ENCODE peak calls at places on chromosomes 6 and 20, in five cellular contexts. J, S, H, V and C are unnamed samples.

GRCh38 chr6:31836676-31837611 is 9.4 kb downstream of the HSPA1B start:
- DNase-seq in J (peak), S (no peak), H (no peak), V (no peak), C (no peak)

GRCh38 chr20:53210931-53211330 is 238.8 kb downstream of the TSHZ2 start:
- DNase-seq in J (no peak), S (no peak), H (no peak), V (no peak), C (no peak)

GRCh38 chr6:45864651-45865050 is 151.0 kb downstream of the CLIC5 start:
- DNase-seq in J (no peak), S (no peak), H (no peak), V (no peak), C (no peak)

GRCh38 chr20:39674842-39675241 is 712.7 kb downstream of the DHX35 start:
- DNase-seq in J (no peak), S (no peak), H (no peak), V (no peak), C (no peak)

GRCh38 chr20:47659904-47660601 is 125.2 kb downstream of the SULF2 start:
- DNase-seq in J (peak), S (no peak), H (no peak), V (no peak), C (no peak)

GRCh38 chr20:22807646-22808045 is 223.3 kb upstream of the FOXA2 start:
- DNase-seq in J (no peak), S (peak), H (no peak), V (no peak), C (peak)

GRCh38 chr6:150537893-150538292 is 61.8 kb upstream of the PLEKHG1 start:
- DNase-seq in J (no peak), S (no peak), H (no peak), V (no peak), C (no peak)

GRCh38 chr6:42326248-42326647 is 108.6 kb upstream of the MRPS10 start:
- DNase-seq in J (no peak), S (no peak), H (no peak), V (no peak), C (no peak)

GRCh38 chr6:116409756-116410155 is 39.0 kb downstream of the DSE start:
- DNase-seq in J (no peak), S (no peak), H (no peak), V (no peak), C (no peak)

GRCh38 chr6:90574610-90575009 is 12.3 kb downstream of the MAP3K7 start:
- DNase-seq in J (no peak), S (no peak), H (no peak), V (no peak), C (no peak)

GRCh38 chr6:130426078-130426726 is 60.4 kb downstream of the TMEM200A start:
- DNase-seq in J (no peak), S (peak), H (no peak), V (no peak), C (no peak)

GRCh38 chr20:35952480-35953410 is 1.6 kb downstream of the SCAND1 start:
- DNase-seq in J (peak), S (no peak), H (no peak), V (no peak), C (peak)

GRCh38 chr20:5156670-5157448 is 30.1 kb downstream of the CDS2 start:
- DNase-seq in J (no peak), S (peak), H (no peak), V (no peak), C (no peak)

GRCh38 chr6:52416629-52417151 is 3.5 kb upstream of the EFHC1 start:
- DNase-seq in J (peak), S (peak), H (no peak), V (no peak), C (peak)

GRCh38 chr6:136780972-136781371 is 11.3 kb downstream of the MAP3K5 start:
- DNase-seq in J (no peak), S (no peak), H (no peak), V (no peak), C (no peak)

GRCh38 chr20:41131594-41132387 is 5.6 kb upstream of the PLCG1 start:
- DNase-seq in J (no peak), S (no peak), H (no peak), V (no peak), C (no peak)

GRCh38 chr20:20184149-20184548 is 131.8 kb downstream of the CFAP61 start:
- DNase-seq in J (peak), S (no peak), H (no peak), V (no peak), C (no peak)

DNA sequence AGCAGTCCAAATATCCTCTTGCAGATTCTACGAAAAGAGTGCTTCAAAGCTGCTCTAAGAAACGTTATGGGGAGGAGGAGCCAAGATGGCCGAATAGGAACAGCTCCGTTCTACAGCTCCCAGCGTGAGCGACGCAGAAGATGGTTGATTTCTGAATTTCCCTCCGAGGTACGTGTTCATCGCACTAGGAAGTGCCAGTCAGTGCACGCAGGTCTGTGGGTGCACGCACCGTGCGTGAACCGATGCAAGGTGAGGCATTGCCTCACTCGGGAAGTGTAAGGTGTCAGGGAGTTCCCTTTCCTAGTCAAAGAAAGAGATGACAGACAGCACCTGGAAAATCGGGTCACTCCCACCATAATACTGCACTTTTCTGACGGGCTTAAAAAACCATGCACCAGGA is 272.1 kb upstream of the DEFB115 start:
- DNase-seq in J (no peak), S (no peak), H (no peak), V (peak), C (no peak)
- TF ChIP-seq POLR2A in J (no peak), S (no peak), H (no peak), V (no peak), C (no peak)

GRCh38 chr6:75723382-75723781 is 25.7 kb upstream of the MYO6 start:
- DNase-seq in J (no peak), S (no peak), H (no peak), V (no peak), C (no peak)
- TF ChIP-seq POLR2AphosphoS5 in J (no peak), S (no peak), H (no peak), V (no peak), C (no peak)

DNA sequence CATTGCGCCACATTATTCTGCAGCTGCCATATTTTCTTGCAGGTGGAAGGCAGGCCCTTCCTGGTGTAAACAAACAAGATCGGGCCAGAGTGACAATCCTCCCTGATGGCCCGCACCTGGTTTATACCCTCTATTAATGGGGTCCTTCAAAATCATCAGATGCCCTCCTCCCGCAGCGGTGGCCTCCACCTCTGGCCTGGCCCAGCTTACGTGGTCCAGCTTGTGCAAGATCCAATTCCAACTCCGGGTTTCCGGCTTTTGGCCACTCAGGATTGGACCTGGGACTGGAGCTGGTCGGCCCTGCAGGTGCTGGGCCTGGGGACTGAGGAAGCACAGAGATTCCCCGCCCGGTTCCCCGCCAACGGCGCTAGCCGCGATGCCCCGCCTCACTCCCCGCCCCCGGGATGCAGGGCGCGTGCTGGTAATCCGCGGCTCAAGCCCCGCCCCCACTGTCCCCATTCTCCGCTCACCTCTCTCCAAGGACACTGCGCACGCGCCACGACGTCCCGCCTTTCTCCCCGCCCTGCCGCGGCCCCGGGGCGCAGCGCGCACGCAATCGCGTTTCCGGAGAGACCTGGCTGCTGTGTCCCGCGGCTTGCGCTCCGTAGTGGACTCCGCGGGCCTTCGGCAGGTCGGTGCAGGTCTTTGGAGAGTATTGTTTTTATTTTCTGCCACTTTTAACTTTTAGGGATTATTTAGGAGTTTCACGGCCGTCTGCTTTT is at the start of gene TMEM14B:
- DNase-seq in J (peak), S (peak), H (peak), V (peak), C (peak)
- TF ChIP-seq POLR2A in J (peak), S (peak), H (peak), V (peak), C (peak)

GRCh38 chr6:127298475-127298874 is 31.8 kb downstream of the RNF146 start:
- DNase-seq in J (no peak), S (no peak), H (no peak), V (no peak), C (no peak)
- TF ChIP-seq POLR2AphosphoS5 in J (no peak), S (no peak), H (no peak), V (no peak), C (no peak)